ENCODE peak calls at places on chromosomes 2 and 18, in seven cellular contexts. One of them, this sample, is unnamed.

GRCh38 chr2:189933911-189934399 is 128.6 kb downstream of the MSTN start:
- DNase-seq in endothelial cell: no peak
- DNase-seq in cardiac muscle cell: peak
- DNase-seq in fibroblast of villous mesenchyme: peak
- DNase-seq in neural crest cell: no peak
- DNase-seq in endodermal cell: no peak
- DNase-seq in mammary epithelial cell: peak
- DNase-seq in this sample: peak

GRCh38 chr2:65654496-65654895 is 222.1 kb upstream of the SPRED2 start:
- DNase-seq in fibroblast of villous mesenchyme: no peak
- DNase-seq in endothelial cell: no peak
- DNase-seq in endodermal cell: no peak
- DNase-seq in cardiac muscle cell: no peak
- DNase-seq in neural crest cell: no peak
- DNase-seq in mammary epithelial cell: no peak
- DNase-seq in this sample: no peak

GRCh38 chr2:132975490-132976105 is 305.6 kb upstream of the LYPD1 start:
- DNase-seq in mammary epithelial cell: no peak
- DNase-seq in endothelial cell: no peak
- DNase-seq in neural crest cell: no peak
- DNase-seq in cardiac muscle cell: no peak
- DNase-seq in endodermal cell: no peak
- DNase-seq in fibroblast of villous mesenchyme: no peak
- DNase-seq in this sample: no peak

GRCh38 chr2:46364797-46365457 is 67.7 kb downstream of the EPAS1 start:
- DNase-seq in endodermal cell: peak
- DNase-seq in cardiac muscle cell: peak
- DNase-seq in endothelial cell: peak
- DNase-seq in fibroblast of villous mesenchyme: peak
- DNase-seq in mammary epithelial cell: peak
- DNase-seq in neural crest cell: peak
- DNase-seq in this sample: peak

GRCh38 chr2:15965564-15966019 is 25.2 kb downstream of the MYCN start:
- DNase-seq in endothelial cell: no peak
- DNase-seq in mammary epithelial cell: no peak
- DNase-seq in cardiac muscle cell: no peak
- DNase-seq in endodermal cell: peak
- DNase-seq in neural crest cell: peak
- DNase-seq in fibroblast of villous mesenchyme: no peak
- DNase-seq in this sample: no peak

GRCh38 chr2:158518083-158518482 is 61.3 kb downstream of the PKP4 start:
- DNase-seq in endothelial cell: no peak
- DNase-seq in fibroblast of villous mesenchyme: peak
- DNase-seq in cardiac muscle cell: peak
- DNase-seq in endodermal cell: no peak
- DNase-seq in mammary epithelial cell: no peak
- DNase-seq in neural crest cell: no peak
- DNase-seq in this sample: no peak

GRCh38 chr2:18924905-18925691 is 335.7 kb upstream of the NT5C1B start:
- DNase-seq in endodermal cell: no peak
- DNase-seq in mammary epithelial cell: peak
- DNase-seq in fibroblast of villous mesenchyme: peak
- DNase-seq in neural crest cell: no peak
- DNase-seq in endothelial cell: no peak
- DNase-seq in cardiac muscle cell: peak
- DNase-seq in this sample: peak

GRCh38 chr2:209713219-209713618 is 58.4 kb upstream of the UNC80 start:
- DNase-seq in endodermal cell: no peak
- DNase-seq in fibroblast of villous mesenchyme: no peak
- DNase-seq in endothelial cell: no peak
- DNase-seq in cardiac muscle cell: no peak
- DNase-seq in neural crest cell: no peak
- DNase-seq in mammary epithelial cell: no peak
- DNase-seq in this sample: no peak

GRCh38 chr2:126389446-126389845 is 266.5 kb upstream of the GYPC start:
- DNase-seq in neural crest cell: no peak
- DNase-seq in mammary epithelial cell: no peak
- DNase-seq in endothelial cell: no peak
- DNase-seq in endodermal cell: no peak
- DNase-seq in fibroblast of villous mesenchyme: no peak
- DNase-seq in cardiac muscle cell: no peak
- DNase-seq in this sample: no peak

GRCh38 chr18:23844991-23845680 is 155.9 kb downstream of the LAMA3 start:
- DNase-seq in endothelial cell: no peak
- DNase-seq in neural crest cell: no peak
- DNase-seq in fibroblast of villous mesenchyme: no peak
- DNase-seq in endodermal cell: peak
- DNase-seq in cardiac muscle cell: peak
- DNase-seq in mammary epithelial cell: peak
- DNase-seq in this sample: peak

GRCh38 chr2:71502941-71503738 is 49.8 kb downstream of the DYSF start:
- DNase-seq in endodermal cell: peak
- DNase-seq in cardiac muscle cell: no peak
- DNase-seq in mammary epithelial cell: no peak
- DNase-seq in neural crest cell: no peak
- DNase-seq in fibroblast of villous mesenchyme: no peak
- DNase-seq in endothelial cell: no peak
- DNase-seq in this sample: no peak

GRCh38 chr2:126981476-126981875 is 82.8 kb downstream of the TEX51 start:
- DNase-seq in mammary epithelial cell: no peak
- DNase-seq in cardiac muscle cell: no peak
- DNase-seq in endothelial cell: no peak
- DNase-seq in fibroblast of villous mesenchyme: no peak
- DNase-seq in neural crest cell: no peak
- DNase-seq in endodermal cell: no peak
- DNase-seq in this sample: no peak

GRCh38 chr18:25434771-25435461 is 83.0 kb upstream of the ZNF521 start:
- DNase-seq in mammary epithelial cell: no peak
- DNase-seq in fibroblast of villous mesenchyme: no peak
- DNase-seq in endothelial cell: no peak
- DNase-seq in endodermal cell: no peak
- DNase-seq in neural crest cell: no peak
- DNase-seq in cardiac muscle cell: no peak
- DNase-seq in this sample: no peak

GRCh38 chr2:109677815-109678580 is 63.8 kb downstream of the SOWAHC start:
- DNase-seq in neural crest cell: no peak
- DNase-seq in cardiac muscle cell: no peak
- DNase-seq in fibroblast of villous mesenchyme: no peak
- DNase-seq in endodermal cell: no peak
- DNase-seq in mammary epithelial cell: no peak
- DNase-seq in endothelial cell: no peak
- DNase-seq in this sample: no peak

GRCh38 chr2:8962890-8963289 is 40.6 kb downstream of the MBOAT2 start:
- DNase-seq in neural crest cell: no peak
- DNase-seq in endodermal cell: no peak
- DNase-seq in fibroblast of villous mesenchyme: no peak
- DNase-seq in cardiac muscle cell: no peak
- DNase-seq in mammary epithelial cell: no peak
- DNase-seq in endothelial cell: no peak
- DNase-seq in this sample: no peak

GRCh38 chr2:68769586-68770270 is 35.1 kb downstream of the ARHGAP25 start:
- DNase-seq in neural crest cell: no peak
- DNase-seq in cardiac muscle cell: no peak
- DNase-seq in fibroblast of villous mesenchyme: no peak
- DNase-seq in endodermal cell: no peak
- DNase-seq in endothelial cell: no peak
- DNase-seq in mammary epithelial cell: peak
- DNase-seq in this sample: no peak

GRCh38 chr2:131567891-131568290 is 40.2 kb downstream of the CCDC74A start:
- DNase-seq in mammary epithelial cell: no peak
- DNase-seq in endothelial cell: no peak
- DNase-seq in endodermal cell: no peak
- DNase-seq in cardiac muscle cell: peak
- DNase-seq in fibroblast of villous mesenchyme: peak
- DNase-seq in neural crest cell: no peak
- DNase-seq in this sample: no peak

GRCh38 chr18:45174755-45175154 is 440.5 kb upstream of the SLC14A2 start:
- DNase-seq in endodermal cell: no peak
- DNase-seq in cardiac muscle cell: no peak
- DNase-seq in endothelial cell: no peak
- DNase-seq in mammary epithelial cell: no peak
- DNase-seq in neural crest cell: no peak
- DNase-seq in fibroblast of villous mesenchyme: no peak
- DNase-seq in this sample: no peak

GRCh38 chr2:143139835-143140393 is 10.7 kb downstream of the ARHGAP15 start:
- DNase-seq in neural crest cell: no peak
- DNase-seq in mammary epithelial cell: no peak
- DNase-seq in fibroblast of villous mesenchyme: no peak
- DNase-seq in cardiac muscle cell: no peak
- DNase-seq in endothelial cell: no peak
- DNase-seq in endodermal cell: no peak
- DNase-seq in this sample: no peak

GRCh38 chr2:201440182-201440581 is 11.1 kb downstream of the TRAK2 start:
- DNase-seq in cardiac muscle cell: no peak
- DNase-seq in mammary epithelial cell: peak
- DNase-seq in fibroblast of villous mesenchyme: no peak
- DNase-seq in endothelial cell: no peak
- DNase-seq in endodermal cell: peak
- DNase-seq in neural crest cell: no peak
- DNase-seq in this sample: no peak

GRCh38 chr2:168892327-168892726 is 2.1 kb upstream of the SPC25 start:
- DNase-seq in mammary epithelial cell: no peak
- DNase-seq in cardiac muscle cell: no peak
- DNase-seq in neural crest cell: no peak
- DNase-seq in fibroblast of villous mesenchyme: no peak
- DNase-seq in endodermal cell: no peak
- DNase-seq in endothelial cell: no peak
- DNase-seq in this sample: no peak

GRCh38 chr2:168894720-168895119 is 4.5 kb upstream of the SPC25 start:
- DNase-seq in endodermal cell: no peak
- DNase-seq in cardiac muscle cell: no peak
- DNase-seq in fibroblast of villous mesenchyme: no peak
- DNase-seq in neural crest cell: no peak
- DNase-seq in mammary epithelial cell: no peak
- DNase-seq in endothelial cell: no peak
- DNase-seq in this sample: no peak

GRCh38 chr2:168894101-168894500 is 3.9 kb upstream of the SPC25 start:
- DNase-seq in fibroblast of villous mesenchyme: no peak
- DNase-seq in endothelial cell: no peak
- DNase-seq in neural crest cell: no peak
- DNase-seq in mammary epithelial cell: no peak
- DNase-seq in cardiac muscle cell: no peak
- DNase-seq in endodermal cell: no peak
- DNase-seq in this sample: no peak

GRCh38 chr2:168889635-168890005 is 610 bp downstream of the SPC25 start:
- DNase-seq in mammary epithelial cell: no peak
- DNase-seq in neural crest cell: no peak
- DNase-seq in fibroblast of villous mesenchyme: no peak
- DNase-seq in endothelial cell: no peak
- DNase-seq in cardiac muscle cell: no peak
- DNase-seq in endodermal cell: no peak
- DNase-seq in this sample: no peak

GRCh38 chr2:168890006-168890782 is at the start of gene SPC25:
- DNase-seq in mammary epithelial cell: peak
- DNase-seq in fibroblast of villous mesenchyme: peak
- DNase-seq in neural crest cell: peak
- DNase-seq in endodermal cell: peak
- DNase-seq in endothelial cell: peak
- DNase-seq in cardiac muscle cell: peak
- DNase-seq in this sample: peak
- TF ChIP-seq CTCF in mammary epithelial cell: no peak
- TF ChIP-seq CTCF in fibroblast of villous mesenchyme: no peak
- TF ChIP-seq CTCF in neural crest cell: no peak
- TF ChIP-seq CTCF in endodermal cell: peak
- TF ChIP-seq CTCF in endothelial cell: no peak
- TF ChIP-seq CTCF in cardiac muscle cell: no peak
- TF ChIP-seq CTCF in this sample: peak

DNA sequence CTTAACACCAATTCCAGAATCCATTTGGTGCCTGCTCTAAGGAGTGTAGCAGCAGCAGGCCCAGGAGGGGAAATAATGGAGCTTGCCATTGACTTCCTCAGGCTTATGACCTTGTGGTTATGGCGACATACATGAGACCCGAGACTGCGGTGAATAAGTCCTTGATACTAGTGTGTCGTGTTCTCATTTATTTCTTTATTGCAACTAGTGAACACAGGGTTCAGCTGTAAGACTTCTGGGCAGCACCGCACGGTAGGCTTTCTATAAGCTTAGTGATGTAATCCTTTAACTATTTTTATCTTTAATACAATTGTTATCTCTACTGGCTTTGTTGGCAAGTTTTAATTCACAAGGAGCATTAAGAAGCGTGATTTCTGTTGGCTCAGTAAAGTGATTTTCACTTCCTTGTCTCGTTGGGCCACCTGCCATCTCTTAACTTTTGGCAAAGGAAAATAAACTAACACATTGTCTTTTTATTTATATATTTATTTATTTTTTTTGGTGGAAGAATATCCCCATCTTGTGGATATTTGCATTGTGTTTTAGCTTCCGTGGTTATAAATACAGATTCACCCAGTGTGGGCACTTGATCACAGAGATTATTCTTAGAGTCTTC is 139.8 kb downstream of the LTBP1 start:
- DNase-seq in endothelial cell: no peak
- DNase-seq in fibroblast of villous mesenchyme: peak
- DNase-seq in mammary epithelial cell: no peak
- DNase-seq in cardiac muscle cell: peak
- DNase-seq in neural crest cell: no peak
- DNase-seq in endodermal cell: no peak
- DNase-seq in this sample: no peak
- TF ChIP-seq CTCF in endothelial cell: no peak
- TF ChIP-seq CTCF in fibroblast of villous mesenchyme: no peak
- TF ChIP-seq CTCF in mammary epithelial cell: no peak
- TF ChIP-seq CTCF in cardiac muscle cell: peak
- TF ChIP-seq CTCF in neural crest cell: no peak
- TF ChIP-seq CTCF in endodermal cell: no peak
- TF ChIP-seq CTCF in this sample: peak

DNA sequence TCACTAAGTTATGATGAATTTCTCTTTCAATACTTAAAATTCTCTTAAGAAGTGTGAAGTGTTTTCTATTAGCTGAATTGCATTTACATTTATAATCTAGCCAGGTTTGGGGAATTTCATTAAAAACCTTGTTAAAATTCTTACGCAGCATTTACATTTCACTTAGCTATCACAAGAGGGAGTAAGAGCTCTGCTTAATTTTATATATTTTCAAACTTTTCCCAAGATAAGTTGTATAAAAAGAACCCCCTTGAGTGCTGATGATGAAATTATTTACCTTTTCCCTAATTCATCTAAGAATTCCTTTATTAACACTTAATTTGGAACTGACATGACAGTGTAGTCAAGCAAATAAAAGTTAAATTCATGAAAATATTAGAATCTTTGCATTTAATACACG is 54.2 kb upstream of the ZSWIM2 start:
- DNase-seq in fibroblast of villous mesenchyme: peak
- DNase-seq in neural crest cell: no peak
- DNase-seq in endodermal cell: no peak
- DNase-seq in mammary epithelial cell: no peak
- DNase-seq in cardiac muscle cell: peak
- DNase-seq in endothelial cell: no peak
- DNase-seq in this sample: no peak
- TF ChIP-seq CTCF in fibroblast of villous mesenchyme: peak
- TF ChIP-seq CTCF in neural crest cell: peak
- TF ChIP-seq CTCF in endodermal cell: peak
- TF ChIP-seq CTCF in mammary epithelial cell: peak
- TF ChIP-seq CTCF in cardiac muscle cell: peak
- TF ChIP-seq CTCF in endothelial cell: peak
- TF ChIP-seq CTCF in this sample: peak

GRCh38 chr2:17148298-17149228 is 369.7 kb downstream of the RAD51AP2 start:
- DNase-seq in endothelial cell: peak
- DNase-seq in fibroblast of villous mesenchyme: peak
- DNase-seq in neural crest cell: peak
- DNase-seq in mammary epithelial cell: peak
- DNase-seq in endodermal cell: peak
- DNase-seq in cardiac muscle cell: peak
- DNase-seq in this sample: no peak
- TF ChIP-seq CTCF in endothelial cell: no peak
- TF ChIP-seq CTCF in fibroblast of villous mesenchyme: peak
- TF ChIP-seq CTCF in neural crest cell: peak
- TF ChIP-seq CTCF in mammary epithelial cell: peak
- TF ChIP-seq CTCF in endodermal cell: peak
- TF ChIP-seq CTCF in cardiac muscle cell: peak
- TF ChIP-seq CTCF in this sample: no peak